ENCODE peak calls at places on chromosomes 1 and 21, in seven cellular contexts. One of them, this sample, is unnamed.

GRCh38 chr1:161427733-161428516 is 60.2 kb upstream of the CFAP126 start:
- DNase-seq in H9: peak; percentile 71
- DNase-seq in colonic mucosa: no peak
- DNase-seq in A549: peak; percentile 82
- DNase-seq in right atrium auricular region: no peak
- DNase-seq in PC-3: no peak
- DNase-seq in mammary epithelial cell: peak; percentile 44
- DNase-seq in this sample: no peak

GRCh38 chr21:44814498-44815023 is 3.3 kb downstream of the SUMO3 start:
- DNase-seq in H9: no peak
- DNase-seq in mammary epithelial cell: no peak
- DNase-seq in colonic mucosa: no peak
- DNase-seq in A549: no peak
- DNase-seq in right atrium auricular region: no peak
- DNase-seq in PC-3: no peak
- DNase-seq in this sample: no peak

GRCh38 chr1:166379447-166379846 is 212.6 kb upstream of the FAM78B start:
- DNase-seq in PC-3: peak; percentile 37
- DNase-seq in H9: no peak
- DNase-seq in colonic mucosa: no peak
- DNase-seq in mammary epithelial cell: no peak
- DNase-seq in right atrium auricular region: peak; percentile 61
- DNase-seq in A549: peak; percentile 4
- DNase-seq in this sample: no peak

GRCh38 chr21:33950425-33951079 is 34.9 kb upstream of the ATP5PO start:
- DNase-seq in PC-3: no peak
- DNase-seq in H9: no peak
- DNase-seq in colonic mucosa: no peak
- DNase-seq in mammary epithelial cell: no peak
- DNase-seq in right atrium auricular region: no peak
- DNase-seq in A549: no peak
- DNase-seq in this sample: no peak

GRCh38 chr1:228750915-228751314 is 15.6 kb downstream of the RHOU start:
- DNase-seq in mammary epithelial cell: no peak
- DNase-seq in A549: no peak
- DNase-seq in right atrium auricular region: no peak
- DNase-seq in PC-3: no peak
- DNase-seq in H9: no peak
- DNase-seq in colonic mucosa: no peak
- DNase-seq in this sample: no peak

GRCh38 chr1:22107126-22107525 is 35.8 kb downstream of the WNT4 start:
- DNase-seq in A549: no peak
- DNase-seq in mammary epithelial cell: peak; percentile 80
- DNase-seq in right atrium auricular region: no peak
- DNase-seq in H9: no peak
- DNase-seq in colonic mucosa: no peak
- DNase-seq in PC-3: no peak
- DNase-seq in this sample: no peak

GRCh38 chr1:49160677-49161076 is 384.0 kb upstream of the BEND5 start:
- DNase-seq in H9: no peak
- DNase-seq in PC-3: no peak
- DNase-seq in mammary epithelial cell: no peak
- DNase-seq in right atrium auricular region: no peak
- DNase-seq in A549: no peak
- DNase-seq in colonic mucosa: no peak
- DNase-seq in this sample: no peak

GRCh38 chr1:101371259-101371658 is 134.4 kb downstream of the S1PR1 start:
- DNase-seq in right atrium auricular region: no peak
- DNase-seq in H9: no peak
- DNase-seq in PC-3: peak; percentile 88
- DNase-seq in colonic mucosa: no peak
- DNase-seq in A549: peak; percentile 13
- DNase-seq in mammary epithelial cell: peak; percentile 78
- DNase-seq in this sample: no peak

GRCh38 chr1:158998781-158999161 is 10.9 kb upstream of the IFI16 start:
- DNase-seq in right atrium auricular region: peak; percentile 69
- DNase-seq in A549: peak; percentile 58
- DNase-seq in PC-3: peak; percentile 80
- DNase-seq in mammary epithelial cell: peak; percentile 50
- DNase-seq in colonic mucosa: peak; percentile 51
- DNase-seq in H9: no peak
- DNase-seq in this sample: no peak

GRCh38 chr1:1330366-1331067 is 563 bp upstream of the TAS1R3 start:
- DNase-seq in right atrium auricular region: no peak
- DNase-seq in A549: no peak
- DNase-seq in H9: no peak
- DNase-seq in mammary epithelial cell: no peak
- DNase-seq in colonic mucosa: no peak
- DNase-seq in PC-3: no peak
- DNase-seq in this sample: no peak

GRCh38 chr1:15543589-15544568 is 17.2 kb downstream of the DNAJC16 start:
- DNase-seq in H9: no peak
- DNase-seq in mammary epithelial cell: no peak
- DNase-seq in colonic mucosa: no peak
- DNase-seq in PC-3: no peak
- DNase-seq in right atrium auricular region: no peak
- DNase-seq in A549: no peak
- DNase-seq in this sample: no peak

GRCh38 chr1:207903767-207904166 is 7.2 kb downstream of the CD34 start:
- DNase-seq in PC-3: peak; percentile 42
- DNase-seq in colonic mucosa: no peak
- DNase-seq in A549: no peak
- DNase-seq in mammary epithelial cell: peak; percentile 24
- DNase-seq in right atrium auricular region: no peak
- DNase-seq in H9: no peak
- DNase-seq in this sample: no peak

GRCh38 chr1:185996211-185996610 is 262.0 kb downstream of the HMCN1 start:
- DNase-seq in H9: no peak
- DNase-seq in colonic mucosa: no peak
- DNase-seq in PC-3: peak; percentile 92
- DNase-seq in mammary epithelial cell: peak; percentile 93
- DNase-seq in A549: no peak
- DNase-seq in right atrium auricular region: peak; percentile 76
- DNase-seq in this sample: no peak

GRCh38 chr1:27872059-27872801 is at the start of gene THEMIS2:
- DNase-seq in A549: no peak
- DNase-seq in PC-3: peak; percentile 23
- DNase-seq in right atrium auricular region: no peak
- DNase-seq in mammary epithelial cell: peak; percentile 42
- DNase-seq in colonic mucosa: peak; percentile 75
- DNase-seq in H9: peak; percentile 86
- DNase-seq in this sample: peak; percentile 67

GRCh38 chr1:200558866-200559459 is 61.6 kb downstream of the KIF14 start:
- DNase-seq in PC-3: peak; percentile 84
- DNase-seq in mammary epithelial cell: peak; percentile 35
- DNase-seq in A549: peak; percentile 64
- DNase-seq in colonic mucosa: no peak
- DNase-seq in right atrium auricular region: no peak
- DNase-seq in H9: no peak
- DNase-seq in this sample: no peak
- TF ChIP-seq CTCF in PC-3: peak; percentile 99
- TF ChIP-seq CTCF in mammary epithelial cell: peak; percentile 60
- TF ChIP-seq CTCF in A549: peak; percentile 85
- TF ChIP-seq CTCF in colonic mucosa: peak; percentile 31
- TF ChIP-seq CTCF in right atrium auricular region: peak; percentile 66
- TF ChIP-seq CTCF in H9: peak; percentile 77
- TF ChIP-seq CTCF in this sample: no peak

DNA sequence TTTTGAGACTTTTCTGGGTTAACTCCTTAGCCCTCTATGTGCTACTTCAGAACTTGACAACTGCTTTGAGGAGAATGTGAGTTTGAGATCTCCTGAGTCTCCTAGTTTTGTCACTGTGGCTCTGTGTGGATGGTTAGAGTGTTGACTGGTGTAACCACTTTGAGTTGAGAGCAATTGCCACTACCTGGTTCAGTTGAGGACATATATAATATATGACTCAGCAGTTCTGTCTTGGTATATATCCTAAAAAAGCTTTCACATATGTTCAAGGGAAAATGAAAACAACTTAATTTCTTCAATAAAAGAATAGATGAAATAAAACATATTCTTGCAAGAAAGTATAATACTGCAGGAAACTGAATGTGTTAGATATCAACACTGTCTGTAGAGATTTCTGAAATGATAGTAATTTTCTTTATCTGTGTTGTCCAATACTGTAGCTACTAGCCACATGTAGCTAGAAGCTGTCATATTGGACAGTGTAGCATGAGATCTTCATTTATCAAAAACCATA is 96.7 kb upstream of the QSOX1 start:
- DNase-seq in PC-3: no peak
- DNase-seq in H9: no peak
- DNase-seq in A549: no peak
- DNase-seq in mammary epithelial cell: no peak
- DNase-seq in right atrium auricular region: no peak
- DNase-seq in colonic mucosa: no peak
- DNase-seq in this sample: no peak
- H3K27ac ChIP-seq in PC-3: no peak overlapping the region
- H3K27ac ChIP-seq in H9: no peak overlapping the region
- H3K27ac ChIP-seq in A549: peak overlapping the region; percentile 39
- H3K27ac ChIP-seq in mammary epithelial cell: no peak overlapping the region
- H3K27ac ChIP-seq in right atrium auricular region: no peak overlapping the region
- H3K27ac ChIP-seq in colonic mucosa: no peak overlapping the region
- H3K27ac ChIP-seq in this sample: no peak overlapping the region

GRCh38 chr1:232038704-232039103 is 412.1 kb downstream of the DISC1 start:
- DNase-seq in PC-3: no peak
- DNase-seq in colonic mucosa: no peak
- DNase-seq in mammary epithelial cell: no peak
- DNase-seq in A549: no peak
- DNase-seq in H9: no peak
- DNase-seq in right atrium auricular region: no peak
- DNase-seq in this sample: no peak

GRCh38 chr1:232034547-232034946 is 408.0 kb downstream of the DISC1 start:
- DNase-seq in PC-3: no peak
- DNase-seq in mammary epithelial cell: no peak
- DNase-seq in colonic mucosa: no peak
- DNase-seq in A549: no peak
- DNase-seq in right atrium auricular region: no peak
- DNase-seq in H9: no peak
- DNase-seq in this sample: no peak

GRCh38 chr1:232039303-232039702 is 412.7 kb downstream of the DISC1 start:
- DNase-seq in H9: no peak
- DNase-seq in right atrium auricular region: no peak
- DNase-seq in mammary epithelial cell: peak; percentile 56
- DNase-seq in PC-3: peak; percentile 81
- DNase-seq in colonic mucosa: no peak
- DNase-seq in A549: no peak
- DNase-seq in this sample: no peak

GRCh38 chr1:232037774-232038388 is 411.3 kb downstream of the DISC1 start:
- DNase-seq in mammary epithelial cell: no peak
- DNase-seq in right atrium auricular region: no peak
- DNase-seq in H9: no peak
- DNase-seq in colonic mucosa: no peak
- DNase-seq in PC-3: no peak
- DNase-seq in A549: no peak
- DNase-seq in this sample: no peak

DNA sequence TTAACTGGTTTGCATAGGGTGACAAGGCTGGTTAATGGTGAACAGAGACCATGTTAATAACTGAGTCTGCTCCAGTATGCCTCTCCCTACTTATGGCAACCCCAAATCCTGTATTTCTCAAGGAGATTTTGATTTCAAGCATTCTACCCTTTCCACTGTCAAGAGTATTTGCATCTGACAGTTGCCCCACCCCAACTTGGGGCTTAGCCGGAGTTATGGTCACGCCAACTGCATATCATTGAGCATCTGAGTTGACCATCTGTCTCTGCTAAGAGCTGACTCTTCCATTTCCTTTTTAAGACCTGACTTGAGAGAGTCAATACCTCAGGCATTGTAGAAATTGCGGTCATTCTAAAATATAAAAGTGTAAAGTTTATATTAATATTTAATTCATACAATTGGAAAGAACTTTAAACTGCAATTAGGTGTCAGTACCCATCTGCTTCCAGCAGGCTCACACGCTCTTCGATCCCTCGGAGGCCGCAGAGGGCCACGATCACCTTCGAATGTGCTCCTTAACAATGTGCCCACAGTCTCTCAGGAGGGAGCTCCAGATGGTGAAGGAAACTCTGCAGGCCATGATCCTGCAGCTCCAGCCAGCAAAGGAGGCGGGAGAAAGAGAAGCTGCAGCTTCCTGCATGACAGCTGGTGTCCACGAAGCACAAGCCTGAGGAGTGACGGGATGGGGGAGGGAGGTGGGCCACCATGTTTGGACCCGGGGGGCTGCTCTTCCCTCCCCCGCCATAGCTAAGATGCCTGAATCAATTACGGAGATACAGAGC is 409.8 kb downstream of the DISC1 start:
- DNase-seq in A549: no peak
- DNase-seq in colonic mucosa: no peak
- DNase-seq in right atrium auricular region: no peak
- DNase-seq in PC-3: no peak
- DNase-seq in mammary epithelial cell: no peak
- DNase-seq in H9: no peak
- DNase-seq in this sample: no peak
- TF ChIP-seq CTCF in A549: no peak
- TF ChIP-seq CTCF in colonic mucosa: no peak
- TF ChIP-seq CTCF in right atrium auricular region: no peak
- TF ChIP-seq CTCF in PC-3: no peak
- TF ChIP-seq CTCF in mammary epithelial cell: no peak
- TF ChIP-seq CTCF in H9: peak; percentile 21
- TF ChIP-seq CTCF in this sample: no peak

GRCh38 chr1:61085191-61086086 is 3.1 kb downstream of the NFIA start:
- DNase-seq in A549: no peak
- DNase-seq in mammary epithelial cell: no peak
- DNase-seq in colonic mucosa: no peak
- DNase-seq in right atrium auricular region: no peak
- DNase-seq in PC-3: peak; percentile 50
- DNase-seq in H9: no peak
- DNase-seq in this sample: no peak

GRCh38 chr1:61086245-61086644 is 3.9 kb downstream of the NFIA start:
- DNase-seq in A549: no peak
- DNase-seq in right atrium auricular region: no peak
- DNase-seq in H9: no peak
- DNase-seq in mammary epithelial cell: no peak
- DNase-seq in PC-3: no peak
- DNase-seq in colonic mucosa: no peak
- DNase-seq in this sample: no peak

GRCh38 chr1:61089338-61089737 is 7.0 kb downstream of the NFIA start:
- DNase-seq in colonic mucosa: no peak
- DNase-seq in right atrium auricular region: no peak
- DNase-seq in mammary epithelial cell: no peak
- DNase-seq in H9: no peak
- DNase-seq in A549: no peak
- DNase-seq in PC-3: peak; percentile 39
- DNase-seq in this sample: no peak

GRCh38 chr1:61088163-61088840 is 5.9 kb downstream of the NFIA start:
- DNase-seq in mammary epithelial cell: no peak
- DNase-seq in PC-3: no peak
- DNase-seq in A549: no peak
- DNase-seq in right atrium auricular region: no peak
- DNase-seq in H9: no peak
- DNase-seq in colonic mucosa: no peak
- DNase-seq in this sample: no peak

DNA sequence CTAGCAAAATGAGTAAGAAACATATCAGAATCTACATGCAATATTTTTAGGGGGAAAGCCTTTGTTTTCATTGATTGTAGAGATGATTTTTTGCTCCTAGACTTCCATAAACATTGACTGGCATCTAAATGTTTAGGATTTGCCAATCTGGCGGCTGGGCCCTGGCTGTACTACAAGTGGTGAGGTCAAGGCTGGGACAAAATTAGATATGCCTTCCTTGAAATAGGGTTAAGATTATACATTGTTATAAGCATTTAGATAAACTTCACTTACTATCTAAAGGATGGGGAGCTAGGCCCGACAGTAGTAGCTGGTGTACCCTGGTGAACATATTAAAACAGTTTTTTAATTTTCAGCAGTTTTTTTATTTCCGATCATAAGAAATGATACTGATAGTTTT is 5.2 kb downstream of the NFIA start:
- DNase-seq in PC-3: no peak
- DNase-seq in colonic mucosa: no peak
- DNase-seq in right atrium auricular region: no peak
- DNase-seq in mammary epithelial cell: no peak
- DNase-seq in H9: no peak
- DNase-seq in A549: no peak
- DNase-seq in this sample: no peak
- H3K27ac ChIP-seq in PC-3: no peak overlapping the region
- H3K27ac ChIP-seq in colonic mucosa: no peak overlapping the region
- H3K27ac ChIP-seq in right atrium auricular region: peak overlapping the region; percentile 98
- H3K27ac ChIP-seq in mammary epithelial cell: no peak overlapping the region
- H3K27ac ChIP-seq in H9: no peak overlapping the region
- H3K27ac ChIP-seq in A549: no peak overlapping the region
- H3K27ac ChIP-seq in this sample: peak overlapping the region; percentile 59